ENCODE peak calls at places on chromosomes 16 and 17, in five cellular contexts. C is neuronal stem cell, O is IMR-90, V is mesenchymal stem cell, B is H1. F is an unnamed sample.

GRCh38 chr17:18987862-18988545 is 16.6 kb downstream of the FAM83G start:
- DNase-seq in C (no peak), O (no peak), V (no peak), B (no peak), F (no peak)

GRCh38 chr17:76542984-76543383 is 3.1 kb downstream of the PRCD start:
- DNase-seq in C (no peak), O (no peak), V (no peak), B (no peak), F (no peak)

GRCh38 chr17:73532441-73532901 is 111.8 kb downstream of the SDK2 start:
- DNase-seq in C (no peak), O (no peak), V (no peak), B (no peak), F (peak; percentile 97)

GRCh38 chr16:89453662-89454321 is 36.6 kb downstream of the ANKRD11 start:
- DNase-seq in C (no peak), O (no peak), V (no peak), B (no peak), F (peak; percentile 51)

GRCh38 chr16:57564571-57565270 is 22.3 kb downstream of the ADGRG5 start:
- DNase-seq in C (no peak), O (peak; percentile 62), V (peak; percentile 51), B (no peak), F (peak; percentile 9)

GRCh38 chr17:62996221-62996620 is 30.2 kb downstream of the TANC2 start:
- DNase-seq in C (no peak), O (no peak), V (no peak), B (no peak), F (no peak)

GRCh38 chr17:47717845-47718621 is 15.0 kb upstream of the TBX21 start:
- DNase-seq in C (no peak), O (no peak), V (no peak), B (no peak), F (no peak)

GRCh38 chr16:15765880-15766279 is 90.9 kb downstream of the MYH11 start:
- DNase-seq in C (peak; percentile 38), O (peak; percentile 39), V (peak; percentile 55), B (peak; percentile 50), F (peak; percentile 79)

GRCh38 chr17:40608061-40608581 is 39.5 kb downstream of the SMARCE1 start:
- DNase-seq in C (no peak), O (no peak), V (no peak), B (no peak), F (no peak)

GRCh38 chr16:50310308-50311133 is 44.2 kb downstream of the ADCY7 start:
- DNase-seq in C (no peak), O (no peak), V (no peak), B (peak; percentile 55), F (no peak)

GRCh38 chr16:57166951-57167350 is 18.9 kb downstream of the PSME3IP1 start:
- DNase-seq in C (no peak), O (peak; percentile 65), V (no peak), B (no peak), F (no peak)

GRCh38 chr17:17681744-17682292 is 560 bp downstream of the RAI1 start:
- DNase-seq in C (no peak), O (no peak), V (no peak), B (no peak), F (no peak)

GRCh38 chr16:2179576-2179975 is 16.8 kb downstream of the CASKIN1 start:
- DNase-seq in C (no peak), O (no peak), V (no peak), B (no peak), F (no peak)

GRCh38 chr16:2177561-2177960 is 18.8 kb downstream of the CASKIN1 start:
- DNase-seq in C (no peak), O (no peak), V (no peak), B (no peak), F (no peak)

GRCh38 chr16:2179107-2179501 is 17.3 kb downstream of the CASKIN1 start:
- DNase-seq in C (no peak), O (no peak), V (no peak), B (no peak), F (no peak)

GRCh38 chr16:2177101-2177500 is 19.3 kb downstream of the CASKIN1 start:
- DNase-seq in C (no peak), O (no peak), V (no peak), B (no peak), F (no peak)

DNA sequence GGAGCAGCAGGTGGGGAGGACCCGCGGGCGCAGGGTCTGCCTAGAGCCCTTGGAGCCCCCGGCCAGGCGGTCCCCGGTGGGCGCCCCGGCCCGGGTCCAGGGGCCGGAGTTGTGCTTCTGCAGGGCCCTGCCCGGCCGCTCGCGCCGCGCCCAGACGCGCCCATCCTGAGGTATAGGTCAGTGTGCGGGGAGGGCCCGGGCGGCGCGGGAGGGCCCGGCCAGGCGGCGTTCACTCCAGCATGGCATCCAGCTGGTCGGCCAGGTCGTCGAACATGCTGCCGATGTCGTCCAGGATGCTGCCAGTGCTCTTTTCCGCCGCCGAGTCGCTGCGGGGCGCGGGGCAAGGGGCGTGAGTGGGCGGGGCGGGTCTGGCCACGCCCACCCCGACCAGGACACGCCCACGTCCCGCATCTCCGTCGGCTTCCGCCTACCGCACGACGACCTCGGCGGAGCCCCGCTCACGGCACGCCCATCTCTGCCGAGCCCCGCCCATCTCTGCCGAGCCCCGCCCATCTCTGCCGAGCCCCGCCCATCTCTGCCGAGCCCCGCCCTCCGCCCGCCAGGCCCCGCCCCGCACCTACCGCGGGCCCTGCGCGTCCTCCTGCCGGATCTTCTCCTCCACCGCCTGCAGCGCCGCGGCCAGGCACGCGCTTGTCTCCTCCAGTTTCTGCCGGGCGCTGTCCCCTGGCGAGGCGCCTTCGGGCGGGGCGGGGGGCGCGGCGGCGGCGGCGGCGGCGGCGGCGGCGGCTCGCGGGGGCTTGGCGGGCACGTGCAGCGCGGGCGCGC is 17.9 kb downstream of the CASKIN1 start:
- DNase-seq in C (no peak), O (no peak), V (no peak), B (peak; percentile 95), F (peak; percentile 82)
- H3K36me3 ChIP-seq in C (peaks cover 61% of the 10 kb centered on the region), O (peaks cover 40% of the 10 kb centered on the region), V (peaks cover 41% of the 10 kb centered on the region), B (peaks cover 11% of the 10 kb centered on the region), F (peaks cover 13% of the 10 kb centered on the region)

GRCh38 chr17:81111066-81111465 is 54.2 kb upstream of the PVALEF start:
- DNase-seq in C (no peak), O (no peak), V (no peak), B (no peak), F (no peak)
- H3K27ac ChIP-seq in C (no peak overlapping the region), O (no peak overlapping the region), V (no peak overlapping the region), B (no peak overlapping the region), F (no peak overlapping the region)

GRCh38 chr17:56809820-56810179 is 23.9 kb downstream of the C17orf67 start:
- DNase-seq in C (no peak), O (no peak), V (no peak), B (no peak), F (no peak)
- H2AK5ac ChIP-seq in C (no peak overlapping the region), O (peak overlapping the region; percentile 48), V (no peak overlapping the region), B (no peak overlapping the region), F (no peak overlapping the region)

GRCh38 chr16:67653131-67654068 is 6.7 kb downstream of the ACD start:
- DNase-seq in C (no peak), O (no peak), V (peak; percentile 45), B (no peak), F (no peak)
- H3K36me3 ChIP-seq in C (peaks cover 18% of the 10 kb centered on the region), O (peaks cover 1% of the 10 kb centered on the region), V (no peaks in the 10 kb centered on the region), B (no peaks in the 10 kb centered on the region), F (no peaks in the 10 kb centered on the region)

GRCh38 chr17:82696916-82697807 is 1.3 kb downstream of the RAB40B start:
- DNase-seq in C (no peak), O (no peak), V (no peak), B (peak; percentile 59), F (no peak)

GRCh38 chr17:82699551-82699950 is 1.1 kb upstream of the RAB40B start:
- DNase-seq in C (no peak), O (no peak), V (no peak), B (no peak), F (no peak)

GRCh38 chr17:82698065-82698973 is at the start of gene RAB40B:
- DNase-seq in C (peak; percentile 96), O (peak; percentile 98), V (peak; percentile 98), B (peak; percentile 97), F (peak; percentile 99)

GRCh38 chr17:82697808-82698064 is 762 bp downstream of the RAB40B start:
- DNase-seq in C (no peak), O (no peak), V (no peak), B (no peak), F (no peak)

GRCh38 chr17:82698974-82699442 is 510 bp upstream of the RAB40B start:
- DNase-seq in C (peak; percentile 40), O (no peak), V (no peak), B (no peak), F (no peak)
- H3K27ac ChIP-seq in C (no peak overlapping the region), O (no peak overlapping the region), V (no peak overlapping the region), B (no peak overlapping the region), F (no peak overlapping the region)

GRCh38 chr17:67078292-67078691 is 33.9 kb downstream of the CACNG1 start:
- DNase-seq in C (no peak), O (no peak), V (no peak), B (no peak), F (no peak)
- H2AK5ac ChIP-seq in C (no peak overlapping the region), O (no peak overlapping the region), V (peak overlapping the region; percentile 13), B (no peak overlapping the region), F (no peak overlapping the region)

DNA sequence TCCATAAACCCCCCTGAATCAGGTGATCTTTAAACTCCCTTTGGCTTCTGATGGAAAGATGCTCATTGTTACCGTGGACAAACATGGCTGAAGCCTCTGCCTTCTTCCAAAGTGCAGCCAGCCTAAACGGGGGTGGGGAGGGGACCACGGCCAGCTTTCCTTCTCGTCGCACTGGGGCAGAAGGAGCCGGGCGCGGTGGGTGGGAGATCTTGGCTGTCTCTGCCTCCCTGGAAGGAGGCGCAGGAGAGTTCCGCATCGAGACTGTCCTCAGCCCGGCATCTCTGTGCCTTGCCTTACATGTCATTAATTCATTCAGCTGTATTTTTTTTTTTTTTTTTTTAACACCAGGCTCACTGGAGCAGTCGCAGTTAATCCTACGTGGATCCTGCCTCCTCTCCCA is 163.3 kb upstream of the PLCG2 start:
- DNase-seq in C (no peak), O (no peak), V (no peak), B (no peak), F (no peak)
- H3K36me3 ChIP-seq in C (peaks cover 20% of the 10 kb centered on the region), O (peaks cover 15% of the 10 kb centered on the region), V (no peaks in the 10 kb centered on the region), B (no peaks in the 10 kb centered on the region), F (no peaks in the 10 kb centered on the region)

F was measured in mesendoderm.